ENCODE peak calls at places on chromosomes 1 and 21, in eight cellular contexts. K, B, V, Z, I, S, G and L are unnamed samples.

GRCh38 chr1:207036865-207037264 is 4.3 kb upstream of the C1orf116 start:
- DNase-seq in I (no peak), G (no peak), V (no peak), B (no peak), Z (no peak), S (no peak), K (no peak), L (no peak)

GRCh38 chr1:177103005-177103404 is 61.5 kb downstream of the ASTN1 start:
- DNase-seq in G (no peak), S (no peak), K (no peak), B (no peak), I (no peak), Z (no peak), V (no peak), L (no peak)

GRCh38 chr1:35769188-35769758 is 505 bp downstream of the CLSPN start:
- DNase-seq in Z (no peak), S (peak), B (peak), I (peak), K (peak), V (peak), G (peak), L (peak)

GRCh38 chr1:151998611-151999362 is 5.1 kb upstream of the S100A10 start:
- DNase-seq in B (no peak), G (no peak), I (no peak), S (no peak), K (no peak), V (no peak), Z (no peak), L (no peak)

GRCh38 chr1:23957096-23957495 is 2.5 kb upstream of the PNRC2 start:
- DNase-seq in S (peak), I (no peak), B (no peak), K (no peak), Z (no peak), V (no peak), G (no peak), L (no peak)

GRCh38 chr1:79497193-79497773 is 490.8 kb upstream of the ADGRL4 start:
- DNase-seq in I (no peak), K (peak), G (no peak), B (peak), S (no peak), Z (no peak), V (peak), L (no peak)

GRCh38 chr1:180301135-180301737 is 71.2 kb downstream of the LHX4 start:
- DNase-seq in G (no peak), V (no peak), B (no peak), I (no peak), Z (no peak), S (no peak), K (no peak), L (no peak)

GRCh38 chr1:212797681-212798080 is 6.0 kb downstream of the TATDN3 start:
- DNase-seq in S (no peak), G (no peak), K (peak), V (no peak), Z (no peak), B (no peak), I (no peak), L (no peak)

GRCh38 chr1:183227963-183228649 is 42.0 kb downstream of the LAMC2 start:
- DNase-seq in I (peak), Z (no peak), S (no peak), K (peak), G (peak), V (no peak), B (peak), L (no peak)

GRCh38 chr1:156675715-156676311 is 1.4 kb downstream of the NES start:
- DNase-seq in G (no peak), V (no peak), B (no peak), Z (no peak), I (no peak), S (no peak), K (no peak), L (no peak)

GRCh38 chr1:162220009-162220539 is 150.6 kb downstream of the NOS1AP start:
- DNase-seq in B (no peak), Z (no peak), K (no peak), V (no peak), S (no peak), G (no peak), I (no peak), L (no peak)

GRCh38 chr1:48471103-48471502 is 901 bp downstream of the SPATA6 start:
- DNase-seq in Z (no peak), K (peak), G (no peak), I (peak), B (no peak), S (no peak), V (no peak), L (no peak)

GRCh38 chr1:38589036-38589435 is 270.5 kb downstream of the RRAGC start:
- DNase-seq in Z (no peak), S (no peak), B (no peak), G (no peak), V (no peak), K (peak), I (no peak), L (no peak)

GRCh38 chr1:115456441-115456961 is 118.5 kb upstream of the NGF start:
- DNase-seq in B (no peak), K (no peak), G (no peak), V (no peak), I (no peak), S (no peak), Z (no peak), L (no peak)

GRCh38 chr1:145964328-145965118 is at the start of the genes ANKRD34A and POLR3GL:
- DNase-seq in Z (peak), V (peak), G (peak), B (peak), I (peak), K (peak), S (peak), L (peak)

GRCh38 chr1:17181785-17182464 is 23.0 kb upstream of the PADI1 start:
- DNase-seq in V (no peak), B (no peak), G (no peak), K (no peak), Z (no peak), I (no peak), S (no peak), L (no peak)

GRCh38 chr1:69706473-69706872 is 138.8 kb downstream of the LRRC7 start:
- DNase-seq in K (no peak), I (no peak), B (no peak), G (no peak), V (no peak), S (no peak), Z (no peak), L (no peak)

GRCh38 chr21:24895885-24896734 is 711.2 kb downstream of the MRPL39 start:
- DNase-seq in Z (no peak), V (no peak), K (peak), G (peak), I (no peak), B (no peak), S (no peak), L (no peak)

DNA sequence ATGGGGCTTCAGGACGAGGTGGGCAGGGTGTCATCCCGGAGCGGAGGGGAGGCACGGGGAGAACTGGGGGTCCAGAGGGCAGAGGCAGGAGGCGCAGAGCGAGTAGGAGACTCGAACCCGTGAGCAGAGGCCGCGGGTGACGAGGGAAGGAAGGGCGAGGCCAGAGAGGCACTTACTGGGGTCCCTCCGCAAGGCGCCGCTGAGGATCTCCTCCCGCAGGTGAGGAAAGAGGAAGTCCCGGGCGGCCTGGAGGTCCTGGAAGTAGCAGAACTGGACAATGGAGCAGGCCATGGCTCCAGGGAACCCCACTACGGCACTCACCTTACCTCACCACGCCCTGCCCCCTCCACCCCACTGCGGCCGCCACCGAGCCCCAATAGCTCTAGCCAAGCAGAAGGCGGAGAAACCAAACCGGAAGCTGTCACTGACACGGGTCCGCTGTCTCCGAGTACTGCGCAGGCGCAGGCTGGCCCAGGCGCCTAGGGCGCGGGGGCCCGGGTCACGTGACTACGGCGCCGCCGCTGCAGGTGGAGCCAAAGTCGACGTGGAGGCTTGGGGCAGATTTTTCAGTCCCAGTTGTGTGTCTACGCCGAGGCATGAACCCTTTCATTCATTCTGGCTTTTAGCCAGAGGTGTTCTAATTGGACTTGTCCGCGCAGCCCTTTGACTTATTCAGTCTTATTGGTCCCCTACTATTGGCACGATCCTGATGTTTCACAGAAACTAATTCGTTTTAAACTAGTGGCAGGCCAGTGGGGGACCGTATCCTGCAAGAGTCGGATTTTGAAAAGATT is at the start of gene RAB3GAP2:
- DNase-seq in I (peak), S (peak), Z (peak), B (peak), G (peak), K (peak), V (peak), L (peak)
- TF ChIP-seq CTCF in I (no peak), S (no peak), Z (no peak), B (no peak), G (no peak), K (no peak), V (no peak), L (no peak)

GRCh38 chr1:42737986-42738677 is 1.9 kb downstream of the CLDN19 start:
- DNase-seq in G (no peak), V (no peak), B (no peak), K (no peak), I (no peak), Z (no peak), S (no peak), L (no peak)

GRCh38 chr1:42737257-42737656 is 2.8 kb downstream of the CLDN19 start:
- DNase-seq in G (no peak), V (peak), Z (no peak), I (no peak), S (peak), K (no peak), B (peak), L (no peak)

GRCh38 chr1:42736152-42736551 is 3.9 kb downstream of the CLDN19 start:
- DNase-seq in I (no peak), V (no peak), B (no peak), K (peak), S (no peak), Z (no peak), G (no peak), L (no peak)

GRCh38 chr1:42735477-42736105 is 4.4 kb downstream of the CLDN19 start:
- DNase-seq in K (no peak), Z (no peak), V (no peak), I (no peak), G (no peak), B (no peak), S (no peak), L (no peak)

DNA sequence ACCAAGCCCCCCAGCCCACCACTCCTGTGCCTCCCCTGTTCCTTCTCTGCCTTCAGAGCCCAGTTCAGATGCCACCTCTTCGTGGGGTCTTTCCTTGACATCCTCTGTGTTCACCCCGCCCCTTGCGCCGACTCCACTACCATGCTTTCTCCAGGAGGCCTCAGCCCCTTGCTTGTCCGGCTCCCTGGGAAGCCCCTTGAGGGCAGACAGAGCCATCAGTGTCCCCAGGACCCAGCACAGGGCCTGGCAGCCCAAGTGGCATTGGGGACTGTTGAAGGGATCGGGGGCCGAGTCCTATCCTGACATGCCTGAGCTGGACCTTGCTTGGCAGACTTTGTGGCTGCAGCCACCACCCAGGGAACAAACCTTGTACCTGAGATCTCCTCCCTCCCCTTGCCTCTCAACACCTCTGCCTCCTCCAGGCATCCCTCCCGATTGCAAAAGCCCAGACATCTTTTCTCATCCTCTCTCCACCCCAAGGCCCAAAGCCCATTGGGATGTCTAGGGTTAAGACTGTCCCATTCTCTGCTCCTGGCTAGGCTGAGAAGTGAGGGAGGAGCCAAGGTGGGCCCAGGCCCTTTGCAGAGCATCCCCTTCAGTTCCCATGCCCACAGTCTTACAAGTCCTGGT is 3.4 kb downstream of the CLDN19 start:
- DNase-seq in Z (no peak), V (no peak), I (no peak), S (no peak), K (no peak), B (no peak), G (no peak), L (no peak)
- TF ChIP-seq CTCF in Z (no peak), V (no peak), I (no peak), S (no peak), K (no peak), B (no peak), G (no peak), L (no peak)

GRCh38 chr1:235617140-235617539 is 32.4 kb downstream of the GNG4 start:
- DNase-seq in V (no peak), I (no peak), S (no peak), B (no peak), K (no peak), Z (no peak), G (no peak), L (no peak)

GRCh38 chr1:235614442-235614954 is 35.1 kb downstream of the GNG4 start:
- DNase-seq in G (no peak), Z (no peak), K (no peak), V (no peak), B (no peak), I (no peak), S (no peak), L (no peak)

GRCh38 chr1:235613617-235614016 is 36.0 kb downstream of the GNG4 start:
- DNase-seq in B (no peak), S (no peak), K (no peak), Z (no peak), V (no peak), I (no peak), G (no peak), L (no peak)

GRCh38 chr1:235612761-235613160 is 36.8 kb downstream of the GNG4 start:
- DNase-seq in K (no peak), G (no peak), Z (no peak), I (no peak), V (no peak), S (no peak), B (no peak), L (no peak)

DNA sequence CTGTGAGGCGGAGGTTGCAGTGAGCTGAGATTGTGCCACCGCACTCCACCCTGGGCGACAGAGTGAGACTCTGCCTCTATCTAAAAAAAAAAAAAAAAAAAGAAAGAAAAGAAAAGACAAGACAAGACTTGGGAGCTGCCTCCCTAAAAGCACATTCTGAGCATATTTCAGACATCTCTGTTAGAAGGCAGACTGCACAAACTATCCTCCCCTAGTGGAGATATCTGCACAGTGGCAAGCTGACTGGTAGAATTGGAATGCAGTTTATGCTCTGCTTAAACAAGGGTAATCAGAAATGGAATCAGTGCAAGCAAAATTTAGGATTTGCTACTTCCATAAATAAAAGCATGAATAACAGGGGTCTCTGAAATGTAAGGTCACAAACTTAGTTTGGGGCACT is 31.8 kb downstream of the GNG4 start:
- DNase-seq in I (no peak), K (peak), Z (no peak), G (no peak), B (no peak), S (no peak), V (no peak), L (no peak)
- TF ChIP-seq CTCF in I (no peak), K (peak), Z (no peak), G (no peak), B (no peak), S (no peak), V (no peak), L (no peak)

GRCh38 chr1:83978056-83978455 is 20.9 kb downstream of the TTLL7 start:
- DNase-seq in I (no peak), B (no peak), K (no peak), S (no peak), Z (no peak), G (no peak), V (no peak), L (no peak)

GRCh38 chr1:83976920-83977319 is 22.0 kb downstream of the TTLL7 start:
- DNase-seq in Z (no peak), K (no peak), V (no peak), G (no peak), I (no peak), B (no peak), S (no peak), L (no peak)
- TF ChIP-seq CTCF in Z (no peak), K (no peak), V (no peak), G (no peak), I (no peak), B (no peak), S (no peak), L (no peak)

GRCh38 chr1:1361982-1362423 is 3.6 kb upstream of the MXRA8 start:
- DNase-seq in S (peak), B (no peak), G (peak), K (peak), Z (no peak), V (no peak), I (peak), L (no peak)
- TF ChIP-seq CTCF in S (no peak), B (no peak), G (no peak), K (peak), Z (no peak), V (no peak), I (no peak), L (no peak)

GRCh38 chr1:203351037-203351625 is at the start of gene FMOD:
- DNase-seq in Z (peak), B (peak), I (peak), K (peak), G (peak), S (peak), V (no peak), L (no peak)
- TF ChIP-seq CTCF in Z (no peak), B (peak), I (no peak), K (peak), G (no peak), S (no peak), V (no peak), L (no peak)

GRCh38 chr1:65581120-65581519 is 160.7 kb downstream of the LEPR start:
- DNase-seq in I (no peak), S (no peak), B (no peak), G (no peak), Z (no peak), V (no peak), K (peak), L (no peak)
- TF ChIP-seq CTCF in I (no peak), S (no peak), B (no peak), G (no peak), Z (no peak), V (no peak), K (peak), L (no peak)

DNA sequence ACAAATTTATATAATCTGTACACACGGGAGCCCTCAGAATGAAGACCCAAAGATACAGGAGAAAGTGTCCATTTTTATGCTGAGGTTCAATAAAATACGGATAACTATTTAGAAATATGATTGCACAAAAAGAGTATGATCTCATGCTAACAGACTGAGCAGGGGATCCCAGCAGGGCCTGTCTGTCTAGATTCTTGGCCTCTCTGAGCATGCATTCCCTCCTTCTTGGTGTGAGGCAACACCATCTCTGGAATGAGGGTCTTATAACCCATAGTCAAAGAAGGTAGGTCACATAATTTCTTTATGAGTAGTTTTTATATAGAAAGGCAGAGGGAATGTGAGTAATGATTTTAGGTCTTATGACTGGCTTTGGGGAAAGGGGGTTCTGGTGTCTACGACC is 5.4 kb downstream of the PRMT6 start:
- DNase-seq in S (no peak), B (no peak), Z (no peak), I (no peak), G (no peak), K (no peak), V (no peak), L (no peak)
- TF ChIP-seq CTCF in S (no peak), B (no peak), Z (no peak), I (no peak), G (no peak), K (no peak), V (no peak), L (no peak)